ENCODE peak calls at places on chromosomes 4 and X, in seven cellular contexts. F, R, O, K, X, Y and I are unnamed samples.

GRCh38 chrX:22445880-22446279 is 173.2 kb downstream of the CBLL2 start:
- DNase-seq in F (no peak), K (no peak), Y (no peak), X (no peak), O (no peak), R (no peak), I (no peak)

GRCh38 chr4:128386761-128387599 is 99.4 kb upstream of the PGRMC2 start:
- DNase-seq in Y (no peak), K (peak; percentile 93), X (peak; percentile 98), R (no peak), O (no peak), F (peak; percentile 79), I (peak; percentile 99)

GRCh38 chr4:110335399-110335798 is 137.0 kb upstream of the ELOVL6 start:
- DNase-seq in K (no peak), F (no peak), Y (no peak), O (no peak), X (no peak), R (no peak), I (no peak)

GRCh38 chr4:77308843-77309242 is 151.8 kb downstream of the CCNG2 start:
- DNase-seq in X (no peak), R (no peak), F (no peak), Y (no peak), K (peak; percentile 46), O (peak; percentile 1), I (peak; percentile 57)

GRCh38 chrX:120725874-120726273 is 96.0 kb upstream of the C1GALT1C1 start:
- DNase-seq in F (no peak), K (no peak), X (no peak), O (no peak), R (no peak), Y (no peak), I (no peak)

GRCh38 chr4:181952478-181952877 is 290.7 kb upstream of the TENM3 start:
- DNase-seq in Y (no peak), X (no peak), R (no peak), K (peak; percentile 94), F (peak; percentile 25), O (no peak), I (peak; percentile 84)

GRCh38 chrX:2272337-2272736 is 228.4 kb downstream of the DHRSX start:
- DNase-seq in R (no peak), O (no peak), X (no peak), F (no peak), K (no peak), Y (no peak), I (no peak)

GRCh38 chr4:150242820-150243458 is 164.7 kb downstream of the DCLK2 start:
- DNase-seq in Y (no peak), K (peak; percentile 64), F (no peak), X (no peak), R (no peak), O (peak; percentile 10), I (peak; percentile 68)

GRCh38 chrX:46929439-46930018 is 17.3 kb downstream of the JADE3 start:
- DNase-seq in X (no peak), K (peak; percentile 54), F (no peak), O (no peak), R (no peak), Y (no peak), I (no peak)

GRCh38 chrX:119417842-119418241 is 18.7 kb downstream of the SLC25A43 start:
- DNase-seq in K (peak; percentile 3), X (no peak), O (no peak), R (no peak), F (no peak), Y (no peak), I (no peak)

GRCh38 chr4:89175611-89176010 is 64.3 kb downstream of the TIGD2 start:
- DNase-seq in F (no peak), O (no peak), X (no peak), Y (no peak), K (no peak), R (no peak), I (no peak)

GRCh38 chr4:184807797-184808718 is 17.7 kb downstream of the ACSL1 start:
- DNase-seq in R (no peak), Y (no peak), O (peak; percentile 20), K (peak; percentile 90), F (no peak), X (no peak), I (peak; percentile 75)

GRCh38 chrX:108397627-108398392 is 40.4 kb downstream of the COL4A6 start:
- DNase-seq in K (peak; percentile 69), Y (no peak), X (no peak), O (no peak), F (no peak), R (no peak), I (no peak)

GRCh38 chrX:71652405-71652804 is 14.9 kb upstream of the LOC101059915 start:
- DNase-seq in R (no peak), O (peak; percentile 0), Y (peak; percentile 54), K (peak; percentile 67), X (no peak), F (peak; percentile 49), I (peak; percentile 56)

GRCh38 chrX:18390941-18391538 is 34.4 kb upstream of the CDKL5 start:
- DNase-seq in Y (peak; percentile 62), K (peak; percentile 69), R (peak; percentile 12), O (peak; percentile 28), X (peak; percentile 79), F (peak; percentile 67), I (peak; percentile 43)

GRCh38 chrX:152204919-152205318 is 66.5 kb upstream of the MAGEA10 start:
- DNase-seq in Y (no peak), R (no peak), F (no peak), O (no peak), X (no peak), K (no peak), I (no peak)

GRCh38 chrX:45322382-45322781 is 121.7 kb upstream of the DIPK2B start:
- DNase-seq in F (peak; percentile 34), O (no peak), K (peak; percentile 87), X (peak; percentile 64), R (no peak), Y (peak; percentile 68), I (peak; percentile 82)

GRCh38 chr4:128979934-128980333 is 113.4 kb downstream of the SCLT1 start:
- DNase-seq in Y (peak; percentile 33), O (no peak), F (no peak), R (no peak), X (no peak), K (peak; percentile 88), I (peak; percentile 57)

GRCh38 chrX:2385224-2385623 is 115.6 kb downstream of the DHRSX start:
- DNase-seq in F (no peak), Y (no peak), K (peak; percentile 85), O (no peak), R (no peak), X (no peak), I (peak; percentile 76)

GRCh38 chrX:100217547-100217946 is 192.5 kb downstream of the PCDH19 start:
- DNase-seq in X (no peak), O (no peak), Y (no peak), R (no peak), K (no peak), F (no peak), I (no peak)

GRCh38 chr4:73487233-73487632 is 5.7 kb downstream of the AFM start:
- DNase-seq in F (no peak), K (no peak), R (no peak), Y (no peak), X (no peak), O (no peak), I (no peak)

GRCh38 chr4:1994935-1995334 is 13.8 kb downstream of the NELFA start:
- DNase-seq in F (no peak), R (no peak), O (no peak), K (no peak), X (no peak), Y (no peak), I (no peak)

GRCh38 chr4:97498875-97499274 is 644.4 kb downstream of the STPG2 start:
- DNase-seq in K (peak; percentile 75), F (no peak), R (no peak), Y (no peak), X (no peak), O (no peak), I (no peak)

GRCh38 chr4:52572936-52573485 is 86.1 kb downstream of the USP46 start:
- DNase-seq in R (no peak), X (no peak), K (peak; percentile 74), Y (no peak), O (no peak), F (no peak), I (no peak)

GRCh38 chrX:123084797-123085196 is 99.3 kb upstream of the GRIA3 start:
- DNase-seq in F (no peak), K (peak; percentile 87), R (no peak), X (no peak), O (no peak), Y (no peak), I (no peak)

GRCh38 chr4:31343058-31343457 is 622.9 kb downstream of the PCDH7 start:
- DNase-seq in Y (no peak), K (no peak), X (no peak), F (no peak), O (no peak), R (no peak), I (no peak)

GRCh38 chr4:84579410-84579791 is 3.5 kb upstream of the CDS1 start:
- DNase-seq in X (no peak), R (no peak), K (no peak), F (no peak), O (no peak), Y (no peak), I (no peak)

GRCh38 chrX:121858867-121859647 is 811.6 kb downstream of the GLUD2 start:
- DNase-seq in K (no peak), X (no peak), F (no peak), O (no peak), R (no peak), Y (no peak), I (peak; percentile 0)

GRCh38 chr4:54586343-54586953 is 71.3 kb upstream of the KIT start:
- DNase-seq in R (no peak), X (no peak), K (peak; percentile 6), O (peak; percentile 84), Y (no peak), F (peak; percentile 33), I (no peak)

GRCh38 chrX:119622356-119623232 is 16.4 kb upstream of the NKRF start:
- DNase-seq in F (peak; percentile 33), Y (no peak), X (peak; percentile 71), K (peak; percentile 78), O (no peak), R (no peak), I (peak; percentile 44)

GRCh38 chrX:9285342-9285771 is 179.5 kb upstream of the TBL1X start:
- DNase-seq in K (peak; percentile 1), F (no peak), X (no peak), Y (no peak), O (no peak), R (peak; percentile 51), I (no peak)